ENCODE peak calls at places on chromosomes 2 and 18, in four cellular contexts. X is IMR-90, F is A549, B is tibial nerve. M is an unnamed sample.
A peak's percentile ranks its signal among the peaks of the same experiment; 100 is the strongest.

GRCh38 chr18:39389800-39390379 is 1824.3 kb upstream of the CELF4 start:
- DNase-seq in X (no peak), F (no peak), B (no peak), M (no peak)

GRCh38 chr2:72770879-72771461 is 54.9 kb downstream of the EXOC6B start:
- DNase-seq in X (peak; percentile 74), F (peak; percentile 73), B (no peak), M (peak; percentile 83)

GRCh38 chr2:40256649-40257048 is 195.2 kb downstream of the SLC8A1 start:
- DNase-seq in X (no peak), F (peak; percentile 11), B (no peak), M (peak; percentile 24)

GRCh38 chr2:115946341-115946740 is 1503.9 kb downstream of the DPP10 start:
- DNase-seq in X (no peak), F (no peak), B (no peak), M (no peak)

GRCh38 chr2:61537590-61538178 is 472 bp downstream of the XPO1 start:
- DNase-seq in X (no peak), F (no peak), B (peak; percentile 28), M (no peak)

GRCh38 chr2:121212661-121213325 is 72.2 kb downstream of the TFCP2L1 start:
- DNase-seq in X (no peak), F (no peak), B (no peak), M (no peak)

GRCh38 chr2:105487142-105488069 is 88.6 kb upstream of the FHL2 start:
- DNase-seq in X (peak; percentile 92), F (no peak), B (peak; percentile 50), M (no peak)

GRCh38 chr18:47343291-47343690 is 91.8 kb upstream of the SKOR2 start:
- DNase-seq in X (no peak), F (no peak), B (no peak), M (no peak)

GRCh38 chr2:85851253-85851955 is 37.4 kb downstream of the ST3GAL5 start:
- DNase-seq in X (no peak), F (no peak), B (no peak), M (no peak)

GRCh38 chr2:216015722-216016464 is 2.5 kb upstream of the MREG start:
- DNase-seq in X (no peak), F (no peak), B (no peak), M (peak; percentile 31)

GRCh38 chr2:20421988-20422678 is 24.7 kb upstream of the RHOB start:
- DNase-seq in X (peak; percentile 82), F (no peak), B (peak; percentile 82), M (no peak)

GRCh38 chr2:241563981-241564595 is 5.5 kb downstream of the BOK start:
- DNase-seq in X (no peak), F (no peak), B (no peak), M (no peak)

GRCh38 chr2:173427887-173428683 is 73.4 kb downstream of the CDCA7 start:
- DNase-seq in X (peak; percentile 51), F (no peak), B (no peak), M (peak; percentile 30)

GRCh38 chr2:156332452-156333273 is at the start of gene NR4A2:
- DNase-seq in X (peak; percentile 92), F (peak; percentile 80), B (peak; percentile 89), M (peak; percentile 87)

DNA sequence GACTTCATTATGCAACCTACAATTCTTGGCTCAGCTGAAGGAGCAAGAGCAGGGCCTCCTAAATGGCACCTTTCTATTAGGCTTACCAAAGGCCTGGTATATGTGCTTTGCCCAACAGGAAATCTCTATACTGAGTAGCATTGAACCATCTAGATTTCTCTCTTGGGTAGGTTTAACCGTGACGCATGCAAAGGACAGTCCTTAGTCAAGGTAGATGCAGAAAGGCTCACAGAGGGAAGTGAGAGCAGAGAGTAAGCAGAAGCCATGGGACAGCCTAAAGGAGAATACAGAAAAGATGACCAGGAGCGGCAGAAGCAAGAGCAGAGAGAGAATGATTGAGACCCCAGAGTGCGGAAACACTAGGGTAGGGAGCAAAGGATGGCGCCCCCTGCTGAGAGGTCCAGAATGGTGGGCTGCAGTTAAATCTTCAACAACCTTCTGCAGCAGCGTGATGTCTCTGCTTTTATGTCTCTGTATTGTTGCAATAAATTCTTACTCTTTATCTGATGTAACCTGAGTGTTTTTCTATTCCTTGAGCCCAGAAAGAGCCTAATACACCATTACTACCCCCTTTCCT is 4.7 kb upstream of the OSBPL1A start:
- DNase-seq in X (no peak), F (no peak), B (no peak), M (peak; percentile 28)
- TF ChIP-seq CTCF in X (peak; percentile 12), F (no peak), B (no peak), M (peak; percentile 44)

DNA sequence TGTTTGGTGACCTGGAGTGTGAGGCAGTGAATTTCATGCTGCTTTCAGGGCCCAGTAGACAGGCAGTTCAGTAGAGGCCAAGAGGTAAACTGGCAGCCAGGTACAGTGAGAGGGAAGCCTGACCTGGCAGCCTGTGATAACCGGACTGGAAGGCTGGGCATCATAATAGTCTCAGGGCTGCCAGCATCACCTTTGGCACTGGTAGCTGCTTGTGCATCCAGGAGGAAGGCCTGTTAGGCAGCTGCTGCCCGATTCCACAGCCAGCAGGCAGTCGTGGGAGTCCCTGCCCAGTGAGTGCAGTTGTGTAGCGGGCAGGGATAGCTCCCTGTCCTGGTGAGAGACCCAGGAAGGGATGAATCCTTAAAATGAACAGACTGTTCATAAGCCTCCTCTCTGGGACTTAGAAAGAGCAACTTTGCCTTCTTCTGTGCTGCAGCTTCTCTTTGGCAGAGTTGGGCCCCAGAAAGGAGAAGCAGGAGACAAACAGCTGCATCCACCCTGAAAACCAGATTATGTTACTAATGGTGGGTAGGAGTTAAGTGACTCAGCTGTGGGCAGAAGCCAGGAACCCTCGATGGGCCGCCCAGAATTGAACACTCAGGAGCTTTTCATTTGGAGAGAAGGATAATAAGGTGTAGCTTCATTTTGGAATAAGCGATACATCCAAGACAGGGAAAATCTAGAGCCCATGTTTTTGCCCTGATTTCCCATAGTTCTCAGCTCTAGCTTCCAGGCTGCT is 8.1 kb upstream of the GPBAR1 start:
- DNase-seq in X (peak; percentile 64), F (no peak), B (no peak), M (peak; percentile 44)
- TF ChIP-seq POLR2A in X (no peak), F (no peak), B (no peak), M (no peak)

GRCh38 chr2:237694423-237695194 is 67.2 kb downstream of the LRRFIP1 start:
- DNase-seq in X (no peak), F (no peak), B (no peak), M (peak; percentile 88)
- TF ChIP-seq CTCF in X (no peak), F (no peak), B (no peak), M (peak; percentile 30)

DNA sequence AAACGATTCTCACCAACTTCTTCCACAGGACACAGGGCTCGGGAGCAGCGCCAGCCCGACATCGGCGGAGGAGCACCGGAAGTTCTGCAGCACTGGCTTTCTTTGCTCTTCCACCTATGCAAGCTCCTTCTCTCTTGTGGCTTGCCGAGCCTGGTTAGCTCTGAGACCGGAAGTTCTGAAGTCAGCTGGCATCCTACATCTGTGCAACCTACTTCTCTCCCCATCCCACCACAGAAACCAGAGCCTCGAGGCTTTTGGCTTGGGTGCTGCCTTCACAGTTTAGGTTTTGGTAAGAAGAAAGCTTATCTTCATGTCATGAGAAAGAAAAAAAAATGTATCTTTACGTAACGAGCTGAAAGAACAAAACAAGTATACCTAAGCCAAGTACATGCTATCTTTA is 111.7 kb downstream of the ANKRD44 start:
- DNase-seq in X (no peak), F (no peak), B (no peak), M (peak; percentile 99)
- TF ChIP-seq POLR2A in X (no peak), F (no peak), B (no peak), M (peak; percentile 34)

GRCh38 chr2:208186465-208186864 is 3.4 kb downstream of the C2orf80 start:
- DNase-seq in X (no peak), F (no peak), B (no peak), M (no peak)
- TF ChIP-seq CTCF in X (no peak), F (no peak), B (no peak), M (no peak)

GRCh38 chr2:149744845-149745244 is 157.3 kb upstream of the MMADHC start:
- DNase-seq in X (peak; percentile 78), F (no peak), B (no peak), M (no peak)
- TF ChIP-seq POLR2A in X (no peak), F (no peak), B (no peak), M (no peak)